ENCODE peak calls at places on chromosomes 1 and 21, in six cellular contexts. C is GM12878, Q is neural progenitor cell, F is GM23248, R is HepG2, X is OCI-LY7. H is an unnamed sample.

GRCh38 chr21:41605178-41605933 is 97.4 kb upstream of the TMPRSS2 start:
- DNase-seq in C (no peak), Q (peak; percentile 37), F (no peak), R (peak; percentile 82), X (no peak), H (peak; percentile 76)

GRCh38 chr1:247746391-247746935 is 1.5 kb downstream of the OR14A2 start:
- DNase-seq in C (no peak), Q (no peak), F (no peak), R (no peak), X (no peak), H (no peak)

GRCh38 chr1:66333463-66334232 is 200.3 kb upstream of the SGIP1 start:
- DNase-seq in C (no peak), Q (no peak), F (peak; percentile 33), R (no peak), X (peak; percentile 47), H (no peak)

GRCh38 chr1:229887043-229887822 is 179.8 kb upstream of the GALNT2 start:
- DNase-seq in C (no peak), Q (no peak), F (peak; percentile 43), R (no peak), X (no peak), H (no peak)

GRCh38 chr1:153616885-153617428 is 832 bp upstream of the S100A14 start:
- DNase-seq in C (no peak), Q (no peak), F (peak; percentile 40), R (no peak), X (no peak), H (no peak)

GRCh38 chr1:27503961-27504587 is 14.1 kb upstream of the WASF2 start:
- DNase-seq in C (no peak), Q (peak; percentile 30), F (peak; percentile 65), R (no peak), X (no peak), H (no peak)

GRCh38 chr1:220770245-220770913 is 16.3 kb upstream of the MTARC1 start:
- DNase-seq in C (peak; percentile 49), Q (no peak), F (no peak), R (no peak), X (no peak), H (no peak)

GRCh38 chr1:212218911-212219310 is 66.3 kb upstream of the PPP2R5A start:
- DNase-seq in C (peak; percentile 48), Q (no peak), F (peak; percentile 87), R (no peak), X (peak; percentile 36), H (no peak)

GRCh38 chr1:212455406-212456165 is 22.9 kb downstream of the NENF start:
- DNase-seq in C (no peak), Q (peak; percentile 83), F (peak; percentile 76), R (peak; percentile 58), X (peak; percentile 77), H (peak; percentile 80)

GRCh38 chr1:13677896-13678295 is 22.1 kb upstream of the PRDM2 start:
- DNase-seq in C (no peak), Q (no peak), F (no peak), R (no peak), X (no peak), H (no peak)

GRCh38 chr1:39488801-39489566 is 2.5 kb upstream of the BMP8A start:
- DNase-seq in C (no peak), Q (no peak), F (peak; percentile 23), R (no peak), X (no peak), H (no peak)

GRCh38 chr1:237124856-237125462 is 83.0 kb downstream of the RYR2 start:
- DNase-seq in C (no peak), Q (peak; percentile 32), F (peak; percentile 18), R (peak; percentile 13), X (peak; percentile 19), H (no peak)

GRCh38 chr1:1068374-1069060 is 5.6 kb downstream of the RNF223 start:
- DNase-seq in C (no peak), Q (peak; percentile 52), F (no peak), R (no peak), X (peak; percentile 68), H (peak; percentile 65)

GRCh38 chr1:8794605-8795004 is 22.8 kb downstream of the RERE start:
- DNase-seq in C (no peak), Q (no peak), F (no peak), R (no peak), X (no peak), H (no peak)

GRCh38 chr21:19109694-19110093 is 706.1 kb upstream of the TMPRSS15 start:
- DNase-seq in C (no peak), Q (no peak), F (no peak), R (no peak), X (no peak), H (no peak)

GRCh38 chr1:179369751-179370341 is 4.1 kb downstream of the AXDND1 start:
- DNase-seq in C (peak; percentile 33), Q (peak; percentile 75), F (peak; percentile 79), R (peak; percentile 53), X (peak; percentile 84), H (peak; percentile 29)

GRCh38 chr1:9340864-9341263 is 48.2 kb downstream of the SPSB1 start:
- DNase-seq in C (no peak), Q (no peak), F (no peak), R (no peak), X (no peak), H (no peak)

GRCh38 chr1:248897412-248898337 is 8.4 kb upstream of the PGBD2 start:
- DNase-seq in C (no peak), Q (peak; percentile 21), F (no peak), R (no peak), X (no peak), H (no peak)

GRCh38 chr1:102776074-102776473 is 332.2 kb downstream of the COL11A1 start:
- DNase-seq in C (no peak), Q (peak; percentile 7), F (no peak), R (no peak), X (no peak), H (no peak)

GRCh38 chr1:62849031-62849430 is 65.1 kb downstream of the ATG4C start:
- DNase-seq in C (no peak), Q (peak; percentile 10), F (no peak), R (no peak), X (peak; percentile 4), H (no peak)

GRCh38 chr1:38291906-38292521 is 245.4 kb upstream of the POU3F1 start:
- DNase-seq in C (no peak), Q (peak; percentile 41), F (peak; percentile 17), R (no peak), X (no peak), H (no peak)

DNA sequence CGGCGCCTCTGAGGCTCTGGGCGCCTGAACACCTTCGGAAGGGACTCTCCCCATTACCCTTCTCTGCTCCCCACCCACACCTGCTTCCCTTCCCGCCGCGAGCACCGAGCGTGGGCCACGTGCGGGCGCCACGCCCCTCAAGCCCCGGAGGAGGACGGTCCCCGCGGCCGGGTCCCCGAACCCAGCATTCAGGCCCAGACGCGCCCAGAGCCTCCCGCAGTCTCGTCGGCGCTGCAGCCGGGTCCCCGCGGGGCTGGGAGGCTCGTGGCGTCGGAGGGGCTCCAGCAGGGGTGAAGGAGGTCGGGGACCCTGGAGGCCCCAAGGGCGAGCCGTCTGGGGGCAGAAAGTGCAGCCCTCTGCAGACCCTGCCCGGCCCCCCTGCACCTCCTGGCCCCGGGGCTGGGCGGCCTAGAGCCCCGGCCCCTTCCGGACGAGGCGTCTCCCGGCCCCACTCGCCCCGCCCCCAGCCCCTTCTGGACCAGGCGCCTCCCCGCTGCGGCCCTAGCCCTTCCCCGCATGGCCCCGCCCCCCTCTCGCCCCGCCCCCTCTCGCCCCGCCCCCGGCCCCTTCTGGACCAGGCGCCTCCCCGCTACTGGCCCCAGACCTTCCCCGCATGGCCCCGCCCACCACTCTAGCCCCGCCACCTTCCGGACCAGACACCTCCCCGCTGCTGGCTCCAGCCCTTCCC is 378 bp upstream of the SMIM1 start:
- DNase-seq in C (no peak), Q (peak; percentile 97), F (peak; percentile 70), R (peak; percentile 83), X (peak; percentile 91), H (peak; percentile 91)
- H2AFZ ChIP-seq in C (peak overlapping the region; percentile 6), Q (peak overlapping the region; percentile 83), F (peak overlapping the region; percentile 67), R (no peak overlapping the region), X (peak overlapping the region; percentile 79), H (peak overlapping the region; percentile 86)

GRCh38 chr21:43334214-43334958 is 92.5 kb downstream of the SIK1 start:
- DNase-seq in C (no peak), Q (no peak), F (no peak), R (no peak), X (no peak), H (no peak)

GRCh38 chr21:43332461-43332860 is 94.5 kb downstream of the SIK1 start:
- DNase-seq in C (no peak), Q (no peak), F (no peak), R (no peak), X (no peak), H (no peak)

GRCh38 chr21:43331962-43332458 is 94.9 kb downstream of the SIK1 start:
- DNase-seq in C (no peak), Q (no peak), F (peak; percentile 52), R (no peak), X (no peak), H (no peak)

GRCh38 chr21:43333301-43334062 is 93.4 kb downstream of the SIK1 start:
- DNase-seq in C (no peak), Q (peak; percentile 54), F (peak; percentile 99), R (peak; percentile 68), X (no peak), H (peak; percentile 81)

DNA sequence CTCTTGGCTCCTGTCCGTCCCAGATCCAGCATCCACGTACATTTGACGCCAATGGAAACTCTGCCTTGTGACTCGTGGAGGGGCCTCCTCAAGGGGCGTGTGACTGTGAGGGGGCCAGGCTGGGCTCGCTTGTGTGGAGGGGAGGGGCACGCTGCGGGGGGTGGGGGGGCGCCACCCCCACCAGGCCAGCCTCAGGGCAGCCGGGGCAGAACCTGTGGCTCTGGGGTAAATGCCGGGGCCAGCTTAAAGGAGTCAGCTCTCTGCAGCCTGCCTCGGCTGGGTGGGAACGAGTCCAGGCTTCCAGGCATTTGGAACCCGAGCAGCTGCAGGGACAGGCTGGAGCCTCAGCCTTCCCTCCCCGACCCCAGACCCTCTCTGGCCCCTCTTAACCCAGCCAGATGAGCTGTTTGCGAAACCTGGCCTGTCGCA is 94.0 kb downstream of the SIK1 start:
- DNase-seq in C (no peak), Q (peak; percentile 31), F (no peak), R (no peak), X (no peak), H (no peak)
- H3K4me3 ChIP-seq in C (no peak overlapping the region), Q (no peak overlapping the region), F (peak overlapping the region; percentile 49), R (peak overlapping the region; percentile 63), X (no peak overlapping the region), H (peak overlapping the region; percentile 51)

GRCh38 chr1:150579955-150580642 is 689 bp upstream of the MCL1 start:
- DNase-seq in C (no peak), Q (no peak), F (no peak), R (no peak), X (no peak), H (no peak)

GRCh38 chr1:150579110-150579954 is at the start of gene MCL1:
- DNase-seq in C (peak; percentile 69), Q (peak; percentile 98), F (peak; percentile 98), R (peak; percentile 93), X (peak; percentile 97), H (peak; percentile 90)

GRCh38 chr1:150576794-150577556 is 2.4 kb downstream of the MCL1 start:
- DNase-seq in C (no peak), Q (no peak), F (peak; percentile 69), R (peak; percentile 71), X (no peak), H (no peak)

GRCh38 chr1:150577557-150578277 is 1.7 kb downstream of the MCL1 start:
- DNase-seq in C (no peak), Q (no peak), F (peak; percentile 69), R (no peak), X (peak; percentile 50), H (no peak)

GRCh38 chr1:150578278-150579109 is 916 bp downstream of the MCL1 start:
- DNase-seq in C (no peak), Q (peak; percentile 47), F (peak; percentile 96), R (peak; percentile 72), X (peak; percentile 51), H (peak; percentile 45)
- H3K4me2 ChIP-seq in C (no peak overlapping the region), Q (peak overlapping the region; percentile 99), F (peak overlapping the region; percentile 98), R (peak overlapping the region; percentile 81), X (peak overlapping the region; percentile 99), H (peak overlapping the region; percentile 95)

GRCh38 chr21:28111151-28111619 is 881.5 kb downstream of the LTN1 start:
- DNase-seq in C (no peak), Q (no peak), F (peak; percentile 61), R (no peak), X (no peak), H (no peak)
- H2AFZ ChIP-seq in C (no peak overlapping the region), Q (no peak overlapping the region), F (peak overlapping the region; percentile 69), R (no peak overlapping the region), X (no peak overlapping the region), H (no peak overlapping the region)